ENCODE peak calls at places on chromosomes 11 and 22, in five cellular contexts. One of them, this sample, is unnamed.

GRCh38 chr11:46309669-46310288 is 32.3 kb downstream of the CREB3L1 start:
- DNase-seq in hepatocyte: no peak
- DNase-seq in activated naive CD4-positive, alpha-beta T cell treated with anti-CD3 and anti-CD28 coated beads, Interleukin-2, amount 50 U/mL, for 16 hours: no peak
- DNase-seq in amniotic stem cell: no peak
- DNase-seq in stimulated activated CD4-positive, alpha-beta T cell treated with anti-CD3 and anti-CD28 coated beads, TNF-alpha, amount 100 ng/mL, for 24 hours: no peak
- DNase-seq in this sample: no peak

GRCh38 chr11:121575250-121575962 is 122.6 kb upstream of the SORL1-AS1 start:
- DNase-seq in hepatocyte: no peak
- DNase-seq in activated naive CD4-positive, alpha-beta T cell treated with anti-CD3 and anti-CD28 coated beads, Interleukin-2, amount 50 U/mL, for 16 hours: no peak
- DNase-seq in amniotic stem cell: no peak
- DNase-seq in stimulated activated CD4-positive, alpha-beta T cell treated with anti-CD3 and anti-CD28 coated beads, TNF-alpha, amount 100 ng/mL, for 24 hours: no peak
- DNase-seq in this sample: no peak

GRCh38 chr11:46913484-46913883 is 4.9 kb downstream of the LRP4 start:
- DNase-seq in hepatocyte: no peak
- DNase-seq in activated naive CD4-positive, alpha-beta T cell treated with anti-CD3 and anti-CD28 coated beads, Interleukin-2, amount 50 U/mL, for 16 hours: no peak
- DNase-seq in amniotic stem cell: no peak
- DNase-seq in stimulated activated CD4-positive, alpha-beta T cell treated with anti-CD3 and anti-CD28 coated beads, TNF-alpha, amount 100 ng/mL, for 24 hours: no peak
- DNase-seq in this sample: no peak

GRCh38 chr11:111185259-111185658 is 60.3 kb upstream of the POU2AF2 start:
- DNase-seq in hepatocyte: no peak
- DNase-seq in activated naive CD4-positive, alpha-beta T cell treated with anti-CD3 and anti-CD28 coated beads, Interleukin-2, amount 50 U/mL, for 16 hours: no peak
- DNase-seq in amniotic stem cell: no peak
- DNase-seq in stimulated activated CD4-positive, alpha-beta T cell treated with anti-CD3 and anti-CD28 coated beads, TNF-alpha, amount 100 ng/mL, for 24 hours: no peak
- DNase-seq in this sample: no peak

GRCh38 chr22:44335903-44336803 is 23.4 kb upstream of the SHISAL1 start:
- DNase-seq in hepatocyte: no peak
- DNase-seq in activated naive CD4-positive, alpha-beta T cell treated with anti-CD3 and anti-CD28 coated beads, Interleukin-2, amount 50 U/mL, for 16 hours: no peak
- DNase-seq in amniotic stem cell: no peak
- DNase-seq in stimulated activated CD4-positive, alpha-beta T cell treated with anti-CD3 and anti-CD28 coated beads, TNF-alpha, amount 100 ng/mL, for 24 hours: no peak
- DNase-seq in this sample: no peak

GRCh38 chr11:130020323-130020722 is 17.7 kb upstream of the PRDM10 start:
- DNase-seq in hepatocyte: no peak
- DNase-seq in activated naive CD4-positive, alpha-beta T cell treated with anti-CD3 and anti-CD28 coated beads, Interleukin-2, amount 50 U/mL, for 16 hours: no peak
- DNase-seq in amniotic stem cell: no peak
- DNase-seq in stimulated activated CD4-positive, alpha-beta T cell treated with anti-CD3 and anti-CD28 coated beads, TNF-alpha, amount 100 ng/mL, for 24 hours: no peak
- DNase-seq in this sample: no peak

GRCh38 chr22:23827351-23827995 is 11.3 kb downstream of the DERL3 start:
- DNase-seq in hepatocyte: no peak
- DNase-seq in activated naive CD4-positive, alpha-beta T cell treated with anti-CD3 and anti-CD28 coated beads, Interleukin-2, amount 50 U/mL, for 16 hours: no peak
- DNase-seq in amniotic stem cell: no peak
- DNase-seq in stimulated activated CD4-positive, alpha-beta T cell treated with anti-CD3 and anti-CD28 coated beads, TNF-alpha, amount 100 ng/mL, for 24 hours: no peak
- DNase-seq in this sample: no peak

GRCh38 chr22:24233816-24234215 is 11.1 kb downstream of the GGT5 start:
- DNase-seq in hepatocyte: no peak
- DNase-seq in activated naive CD4-positive, alpha-beta T cell treated with anti-CD3 and anti-CD28 coated beads, Interleukin-2, amount 50 U/mL, for 16 hours: no peak
- DNase-seq in amniotic stem cell: no peak
- DNase-seq in stimulated activated CD4-positive, alpha-beta T cell treated with anti-CD3 and anti-CD28 coated beads, TNF-alpha, amount 100 ng/mL, for 24 hours: no peak
- DNase-seq in this sample: no peak

GRCh38 chr22:22554324-22555284 is 4.5 kb downstream of the PRAME start:
- DNase-seq in hepatocyte: no peak
- DNase-seq in activated naive CD4-positive, alpha-beta T cell treated with anti-CD3 and anti-CD28 coated beads, Interleukin-2, amount 50 U/mL, for 16 hours: no peak
- DNase-seq in amniotic stem cell: no peak
- DNase-seq in stimulated activated CD4-positive, alpha-beta T cell treated with anti-CD3 and anti-CD28 coated beads, TNF-alpha, amount 100 ng/mL, for 24 hours: no peak
- DNase-seq in this sample: no peak

GRCh38 chr22:22158965-22159364 is 85.6 kb upstream of the VPREB1 start:
- DNase-seq in hepatocyte: no peak
- DNase-seq in activated naive CD4-positive, alpha-beta T cell treated with anti-CD3 and anti-CD28 coated beads, Interleukin-2, amount 50 U/mL, for 16 hours: no peak
- DNase-seq in amniotic stem cell: no peak
- DNase-seq in stimulated activated CD4-positive, alpha-beta T cell treated with anti-CD3 and anti-CD28 coated beads, TNF-alpha, amount 100 ng/mL, for 24 hours: no peak
- DNase-seq in this sample: no peak

GRCh38 chr11:132831272-132831671 is 701.0 kb downstream of the OPCML start:
- DNase-seq in hepatocyte: no peak
- DNase-seq in activated naive CD4-positive, alpha-beta T cell treated with anti-CD3 and anti-CD28 coated beads, Interleukin-2, amount 50 U/mL, for 16 hours: no peak
- DNase-seq in amniotic stem cell: no peak
- DNase-seq in stimulated activated CD4-positive, alpha-beta T cell treated with anti-CD3 and anti-CD28 coated beads, TNF-alpha, amount 100 ng/mL, for 24 hours: no peak
- DNase-seq in this sample: no peak

GRCh38 chr11:46210133-46210636 is 67.3 kb upstream of the CREB3L1 start:
- DNase-seq in hepatocyte: no peak
- DNase-seq in activated naive CD4-positive, alpha-beta T cell treated with anti-CD3 and anti-CD28 coated beads, Interleukin-2, amount 50 U/mL, for 16 hours: no peak
- DNase-seq in amniotic stem cell: no peak
- DNase-seq in stimulated activated CD4-positive, alpha-beta T cell treated with anti-CD3 and anti-CD28 coated beads, TNF-alpha, amount 100 ng/mL, for 24 hours: no peak
- DNase-seq in this sample: no peak

GRCh38 chr22:49996532-49997220 is 15.9 kb downstream of the IL17REL start:
- DNase-seq in hepatocyte: no peak
- DNase-seq in activated naive CD4-positive, alpha-beta T cell treated with anti-CD3 and anti-CD28 coated beads, Interleukin-2, amount 50 U/mL, for 16 hours: no peak
- DNase-seq in amniotic stem cell: no peak
- DNase-seq in stimulated activated CD4-positive, alpha-beta T cell treated with anti-CD3 and anti-CD28 coated beads, TNF-alpha, amount 100 ng/mL, for 24 hours: no peak
- DNase-seq in this sample: no peak

GRCh38 chr11:3866206-3866605 is 10.7 kb downstream of the STIM1 start:
- DNase-seq in hepatocyte: no peak
- DNase-seq in activated naive CD4-positive, alpha-beta T cell treated with anti-CD3 and anti-CD28 coated beads, Interleukin-2, amount 50 U/mL, for 16 hours: no peak
- DNase-seq in amniotic stem cell: no peak
- DNase-seq in stimulated activated CD4-positive, alpha-beta T cell treated with anti-CD3 and anti-CD28 coated beads, TNF-alpha, amount 100 ng/mL, for 24 hours: no peak
- DNase-seq in this sample: no peak

GRCh38 chr22:35627267-35628041 is 10.3 kb upstream of the MB start:
- DNase-seq in hepatocyte: peak; percentile 92
- DNase-seq in activated naive CD4-positive, alpha-beta T cell treated with anti-CD3 and anti-CD28 coated beads, Interleukin-2, amount 50 U/mL, for 16 hours: peak; percentile 63
- DNase-seq in amniotic stem cell: peak; percentile 78
- DNase-seq in stimulated activated CD4-positive, alpha-beta T cell treated with anti-CD3 and anti-CD28 coated beads, TNF-alpha, amount 100 ng/mL, for 24 hours: peak; percentile 19
- DNase-seq in this sample: peak; percentile 37

GRCh38 chr11:130849215-130849568 is 67.1 kb downstream of the SNX19 start:
- DNase-seq in hepatocyte: peak; percentile 16
- DNase-seq in activated naive CD4-positive, alpha-beta T cell treated with anti-CD3 and anti-CD28 coated beads, Interleukin-2, amount 50 U/mL, for 16 hours: no peak
- DNase-seq in amniotic stem cell: no peak
- DNase-seq in stimulated activated CD4-positive, alpha-beta T cell treated with anti-CD3 and anti-CD28 coated beads, TNF-alpha, amount 100 ng/mL, for 24 hours: no peak
- DNase-seq in this sample: no peak

GRCh38 chr22:43827336-43827735 is 15.2 kb upstream of the EFCAB6 start:
- DNase-seq in hepatocyte: no peak
- DNase-seq in activated naive CD4-positive, alpha-beta T cell treated with anti-CD3 and anti-CD28 coated beads, Interleukin-2, amount 50 U/mL, for 16 hours: no peak
- DNase-seq in amniotic stem cell: no peak
- DNase-seq in stimulated activated CD4-positive, alpha-beta T cell treated with anti-CD3 and anti-CD28 coated beads, TNF-alpha, amount 100 ng/mL, for 24 hours: no peak
- DNase-seq in this sample: no peak

GRCh38 chr11:14029971-14030531 is 67.5 kb downstream of the SPON1 start:
- DNase-seq in hepatocyte: peak; percentile 69
- DNase-seq in activated naive CD4-positive, alpha-beta T cell treated with anti-CD3 and anti-CD28 coated beads, Interleukin-2, amount 50 U/mL, for 16 hours: no peak
- DNase-seq in amniotic stem cell: no peak
- DNase-seq in stimulated activated CD4-positive, alpha-beta T cell treated with anti-CD3 and anti-CD28 coated beads, TNF-alpha, amount 100 ng/mL, for 24 hours: no peak
- DNase-seq in this sample: no peak